ENCODE peak calls at places on chromosomes 6 and 20, in four cellular contexts. K is HFF-Myc, M is GF-D8, P is nucleus accumbens. H is an unnamed sample.

GRCh38 chr6:157443066-157443800 is 62.2 kb downstream of the ZDHHC14 start:
- DNase-seq in M (peak), K (peak), P (no peak), H (no peak)

GRCh38 chr6:6713660-6714446 is 125.3 kb downstream of the LY86 start:
- DNase-seq in M (no peak), P (no peak), K (no peak), H (no peak)

GRCh38 chr6:35094183-35094582 is 47.0 kb downstream of the TCP11 start:
- DNase-seq in M (no peak), P (no peak), K (no peak), H (no peak)

GRCh38 chr20:56968386-56969048 is 297.9 kb downstream of the BMP7 start:
- DNase-seq in K (no peak), P (no peak), M (no peak), H (no peak)

GRCh38 chr6:14559754-14560527 is 442.4 kb downstream of the CD83 start:
- DNase-seq in P (no peak), M (no peak), K (no peak), H (no peak)

GRCh38 chr6:96499781-96500180 is 21.8 kb upstream of the UFL1 start:
- DNase-seq in K (no peak), P (no peak), M (no peak), H (no peak)

GRCh38 chr20:25283221-25283951 is 35.5 kb downstream of the PYGB start:
- DNase-seq in K (no peak), M (no peak), P (no peak), H (peak)

GRCh38 chr6:148005806-148006205 is 336.8 kb upstream of the SASH1 start:
- DNase-seq in P (no peak), M (no peak), K (no peak), H (no peak)

GRCh38 chr20:47686545-47686944 is 98.7 kb downstream of the SULF2 start:
- DNase-seq in K (no peak), M (no peak), P (no peak), H (no peak)

H was measured in sciatic nerve.